ENCODE peak calls at places on chromosomes 12 and 14, in five cellular contexts. B is WTC11, E is HepG2, Q is K562, X is GM12878. N is an unnamed sample.

GRCh38 chr12:30088259-30088995 is 304.7 kb upstream of the TMTC1 start:
- DNase-seq in B (no peak), E (no peak), Q (no peak), X (no peak), N (no peak)

GRCh38 chr14:56815301-56815700 is 5.0 kb upstream of the OTX2 start:
- DNase-seq in B (no peak), E (no peak), Q (no peak), X (no peak), N (no peak)

GRCh38 chr14:77157716-77158115 is 16.1 kb upstream of the ZDHHC22 start:
- DNase-seq in B (no peak), E (no peak), Q (no peak), X (no peak), N (no peak)

GRCh38 chr12:570237-570925 is 92.9 kb downstream of the NINJ2 start:
- DNase-seq in B (peak), E (peak), Q (peak), X (no peak), N (no peak)

GRCh38 chr14:60658909-60659585 is 9.8 kb upstream of the SIX1 start:
- DNase-seq in B (no peak), E (peak), Q (no peak), X (no peak), N (no peak)

GRCh38 chr12:6915023-6915788 is 826 bp downstream of the ENO2 start:
- DNase-seq in B (peak), E (no peak), Q (peak), X (no peak), N (no peak)

GRCh38 chr12:124403273-124403672 is 108.4 kb downstream of the RFLNA start:
- DNase-seq in B (no peak), E (no peak), Q (no peak), X (no peak), N (no peak)

GRCh38 chr14:105487986-105488777 is 1.5 kb downstream of the CRIP1 start:
- DNase-seq in B (no peak), E (no peak), Q (no peak), X (no peak), N (no peak)

GRCh38 chr12:99453831-99454538 is 193.6 kb upstream of the GARIN6 start:
- DNase-seq in B (no peak), E (no peak), Q (no peak), X (no peak), N (no peak)

GRCh38 chr14:90726656-90727055 is 89.6 kb downstream of the TTC7B start:
- DNase-seq in B (peak), E (no peak), Q (no peak), X (no peak), N (no peak)

GRCh38 chr14:81772391-81772790 is 238.7 kb upstream of the SEL1L start:
- DNase-seq in B (no peak), E (no peak), Q (no peak), X (no peak), N (no peak)

GRCh38 chr14:31205681-31206535 is 1.7 kb downstream of the HECTD1 start:
- DNase-seq in B (no peak), E (peak), Q (peak), X (no peak), N (no peak)

GRCh38 chr14:34781242-34781641 is 66.8 kb upstream of the CFL2 start:
- DNase-seq in B (no peak), E (no peak), Q (no peak), X (peak), N (no peak)

GRCh38 chr14:22400590-22401259 is 188.3 kb downstream of the DAD1 start:
- DNase-seq in B (no peak), E (no peak), Q (no peak), X (no peak), N (no peak)

GRCh38 chr14:105019861-105020814 is 745 bp downstream of the CDCA4 start:
- DNase-seq in B (peak), E (no peak), Q (peak), X (no peak), N (peak)

GRCh38 chr12:39490500-39491276 is 47.8 kb upstream of the KIF21A start:
- DNase-seq in B (no peak), E (no peak), Q (peak), X (no peak), N (no peak)

GRCh38 chr12:81815611-81816010 is 56.5 kb upstream of the PPFIA2 start:
- DNase-seq in B (no peak), E (no peak), Q (no peak), X (no peak), N (no peak)

GRCh38 chr14:74620497-74620921 is 8.5 kb upstream of the LTBP2 start:
- DNase-seq in B (no peak), E (peak), Q (peak), X (no peak), N (no peak)
- TF ChIP-seq MAX in B (no peak), E (no peak), Q (no peak), X (no peak), N (no peak)

GRCh38 chr14:29109589-29109988 is 343.0 kb downstream of the FOXG1 start:
- DNase-seq in B (no peak), E (no peak), Q (no peak), X (no peak), N (no peak)
- TF ChIP-seq ATF2 in B (no peak), E (no peak), Q (no peak), X (no peak), N (no peak)

GRCh38 chr12:108563135-108563803 is 873 bp downstream of the ISCU start:
- DNase-seq in B (peak), E (peak), Q (peak), X (peak), N (peak)
- TF ChIP-seq MAX in B (no peak), E (no peak), Q (no peak), X (peak), N (no peak)

GRCh38 chr12:1833596-1834028 is 13.2 kb downstream of the LRTM2 start:
- DNase-seq in B (no peak), E (no peak), Q (no peak), X (no peak), N (no peak)

GRCh38 chr12:1830401-1830845 is 10.1 kb downstream of the LRTM2 start:
- DNase-seq in B (no peak), E (no peak), Q (no peak), X (no peak), N (no peak)

GRCh38 chr12:1829306-1829900 is 9.0 kb downstream of the LRTM2 start:
- DNase-seq in B (no peak), E (no peak), Q (no peak), X (no peak), N (no peak)

GRCh38 chr12:1832801-1833595 is 12.6 kb downstream of the LRTM2 start:
- DNase-seq in B (no peak), E (no peak), Q (no peak), X (no peak), N (no peak)

DNA sequence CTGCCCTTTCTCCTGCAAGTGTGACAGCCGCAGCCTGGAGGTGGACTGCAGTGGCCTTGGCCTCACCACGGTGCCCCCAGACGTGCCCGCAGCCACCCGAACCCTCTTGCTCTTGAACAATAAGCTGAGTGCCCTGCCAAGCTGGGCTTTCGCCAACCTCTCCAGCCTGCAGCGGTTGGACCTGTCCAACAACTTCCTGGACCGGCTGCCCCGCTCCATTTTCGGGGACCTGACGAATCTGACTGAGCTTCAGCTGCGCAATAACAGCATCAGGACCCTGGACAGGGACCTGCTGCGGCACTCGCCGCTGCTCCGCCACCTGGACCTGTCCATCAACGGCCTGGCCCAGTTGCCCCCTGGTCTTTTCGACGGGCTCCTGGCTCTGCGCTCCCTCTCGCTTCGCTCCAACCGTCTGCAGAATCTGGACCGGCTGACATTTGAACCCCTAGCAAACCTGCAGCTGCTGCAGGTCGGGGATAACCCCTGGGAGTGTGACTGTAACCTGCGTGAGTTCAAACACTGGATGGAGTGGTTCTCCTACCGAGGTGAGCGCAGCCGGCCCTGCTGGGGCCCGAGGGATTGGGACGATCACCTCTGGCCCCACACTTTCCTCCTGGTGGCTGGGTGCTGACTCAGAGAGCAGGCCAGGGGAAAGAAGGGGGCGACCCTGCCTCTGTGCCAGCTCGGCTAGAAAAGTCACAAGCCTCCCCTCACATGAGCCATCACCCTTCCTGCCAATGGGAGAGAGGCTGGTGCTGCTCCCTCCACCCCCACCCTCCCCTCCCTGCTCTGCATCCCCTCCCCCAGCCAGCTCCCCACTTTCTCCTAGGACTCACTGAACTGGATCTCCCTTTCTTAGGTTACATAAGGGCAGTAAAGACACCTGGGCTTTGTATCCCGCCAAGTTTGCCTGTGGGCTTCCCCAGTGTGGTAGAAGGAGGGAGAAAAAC is 10.9 kb downstream of the LRTM2 start:
- DNase-seq in B (peak), E (peak), Q (peak), X (no peak), N (peak)
- TF ChIP-seq ATF2 in B (no peak), E (peak), Q (no peak), X (no peak), N (no peak)

DNA sequence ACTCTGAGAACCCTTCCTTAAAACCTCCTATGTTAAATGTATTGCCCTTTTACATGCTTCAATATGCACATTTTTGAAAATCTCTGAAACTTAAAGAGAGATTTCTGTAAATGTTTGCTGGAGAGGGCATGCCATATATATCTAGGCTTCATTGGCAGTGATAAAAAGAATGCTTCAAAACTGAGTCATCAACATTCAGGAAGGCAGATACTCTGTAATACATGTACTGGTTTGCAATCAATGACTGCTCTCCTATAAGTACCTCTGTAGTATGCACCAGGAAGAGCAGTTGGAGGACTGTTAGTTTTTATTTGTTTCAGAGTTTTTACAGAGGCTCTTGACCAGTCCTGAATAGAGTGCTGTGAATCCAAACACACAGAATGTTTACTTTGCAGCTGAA is 739.9 kb downstream of the SLC16A7 start:
- DNase-seq in B (no peak), E (no peak), Q (no peak), X (no peak), N (no peak)
- TF ChIP-seq MAX in B (no peak), E (no peak), Q (no peak), X (no peak), N (no peak)

DNA sequence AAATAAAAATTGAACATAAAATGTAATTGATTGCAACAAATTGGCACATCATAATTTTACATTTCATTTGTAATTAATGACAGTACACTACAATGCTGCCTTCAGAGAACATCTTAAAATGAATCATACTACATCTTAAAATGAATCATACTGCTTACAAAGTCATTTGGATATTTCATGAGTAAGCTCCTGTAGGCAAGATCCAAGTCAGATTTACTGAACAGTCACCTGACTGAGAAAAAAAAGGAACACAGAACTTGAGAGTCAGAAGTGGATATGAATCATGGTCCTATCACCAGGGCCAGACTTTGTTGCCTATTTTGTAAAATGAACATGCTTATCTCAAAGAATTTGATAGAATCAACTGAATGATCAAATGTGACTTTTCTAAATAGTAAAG is 32.7 kb upstream of the FBLN5 start:
- DNase-seq in B (no peak), E (no peak), Q (peak), X (peak), N (no peak)
- TF ChIP-seq ATF2 in B (no peak), E (no peak), Q (no peak), X (peak), N (no peak)

GRCh38 chr14:45094275-45094674 is 10.4 kb downstream of the PRPF39 start:
- DNase-seq in B (no peak), E (no peak), Q (no peak), X (no peak), N (no peak)
- TF ChIP-seq MAX in B (no peak), E (no peak), Q (no peak), X (no peak), N (no peak)